ENCODE peak calls at places on chromosomes 6 and 20, in six cellular contexts. P is coronary artery, E is brain microvascular endothelial cell, T is IMR-90, F is left ventricle myocardium inferior, J is fibroblast of mammary gland. N is an unnamed sample.

GRCh38 chr20:10731190-10731955 is 57.6 kb upstream of the JAG1 start:
- DNase-seq in T (peak; percentile 49), J (peak; percentile 37), E (peak; percentile 77), F (no peak), P (no peak), N (no peak)

GRCh38 chr20:59821201-59821600 is 112.2 kb downstream of the SYCP2 start:
- DNase-seq in P (peak; percentile 14), E (no peak), F (no peak), T (no peak), J (no peak), N (no peak)

GRCh38 chr20:57794600-57795346 is 85.0 kb upstream of the PMEPA1 start:
- DNase-seq in T (peak; percentile 3), J (no peak), P (no peak), F (no peak), E (no peak), N (no peak)

GRCh38 chr6:128519931-128520435 is 416 bp downstream of the PTPRK start:
- DNase-seq in F (peak; percentile 37), T (no peak), J (no peak), E (no peak), P (peak; percentile 88), N (no peak)

GRCh38 chr20:25061821-25062530 is 4.0 kb upstream of the ACSS1 start:
- DNase-seq in E (no peak), P (no peak), J (no peak), T (no peak), F (no peak), N (no peak)

GRCh38 chr6:106142876-106143431 is 56.8 kb downstream of the PRDM1 start:
- DNase-seq in F (no peak), T (no peak), J (no peak), E (no peak), P (no peak), N (no peak)

GRCh38 chr20:40805592-40805991 is 116.6 kb upstream of the MAFB start:
- DNase-seq in E (no peak), P (no peak), J (no peak), F (no peak), T (no peak), N (no peak)

GRCh38 chr20:44053046-44053445 is 133.9 kb downstream of the JPH2 start:
- DNase-seq in E (no peak), F (no peak), J (no peak), T (no peak), P (no peak), N (no peak)

GRCh38 chr6:111709615-111710398 is 104.1 kb upstream of the TRAF3IP2 start:
- DNase-seq in J (peak; percentile 78), F (no peak), E (peak; percentile 46), T (peak; percentile 76), P (no peak), N (peak; percentile 43)

GRCh38 chr20:1702855-1703254 is 45.3 kb upstream of the SIRPG start:
- DNase-seq in P (no peak), T (no peak), F (no peak), J (no peak), E (no peak), N (no peak)

GRCh38 chr20:20628314-20628713 is 84.1 kb downstream of the RALGAPA2 start:
- DNase-seq in T (no peak), P (no peak), F (no peak), J (no peak), E (no peak), N (no peak)

GRCh38 chr20:57680934-57681914 is 28.6 kb downstream of the PMEPA1 start:
- DNase-seq in P (no peak), T (no peak), F (no peak), E (no peak), J (no peak), N (no peak)

GRCh38 chr6:6631526-6632276 is 43.2 kb downstream of the LY86 start:
- DNase-seq in E (no peak), F (no peak), J (no peak), P (no peak), T (no peak), N (no peak)

GRCh38 chr20:3693376-3693775 is 11.6 kb upstream of the ADAM33 start:
- DNase-seq in T (no peak), P (no peak), F (no peak), J (no peak), E (no peak), N (no peak)

GRCh38 chr20:3980260-3981131 is 34.9 kb downstream of the RNF24 start:
- DNase-seq in J (peak; percentile 74), F (peak; percentile 22), T (peak; percentile 73), P (no peak), E (peak; percentile 22), N (no peak)

GRCh38 chr20:24165336-24166126 is 177.0 kb upstream of the GGTLC1 start:
- DNase-seq in T (no peak), E (no peak), P (no peak), J (no peak), F (no peak), N (no peak)

GRCh38 chr6:154450498-154450897 is 60.0 kb downstream of the CNKSR3 start:
- DNase-seq in P (no peak), F (no peak), E (no peak), J (no peak), T (no peak), N (no peak)

GRCh38 chr6:155093430-155093829 is 98.3 kb downstream of the TIAM2 start:
- DNase-seq in F (no peak), T (no peak), J (no peak), P (no peak), E (no peak), N (no peak)

GRCh38 chr6:85677243-85677956 is 34.7 kb upstream of the SYNCRIP start:
- DNase-seq in P (no peak), J (peak; percentile 24), E (no peak), F (no peak), T (no peak), N (no peak)

GRCh38 chr6:85679445-85680123 is 36.9 kb upstream of the SYNCRIP start:
- DNase-seq in P (no peak), T (no peak), E (no peak), J (peak; percentile 18), F (no peak), N (no peak)

GRCh38 chr6:85678000-85678601 is 35.4 kb upstream of the SYNCRIP start:
- DNase-seq in T (no peak), E (no peak), P (no peak), F (no peak), J (peak; percentile 8), N (no peak)

GRCh38 chr6:85678602-85679444 is 36.1 kb upstream of the SYNCRIP start:
- DNase-seq in E (peak; percentile 98), P (peak; percentile 99), F (peak; percentile 98), T (peak; percentile 99), J (peak; percentile 98), N (peak; percentile 93)

DNA sequence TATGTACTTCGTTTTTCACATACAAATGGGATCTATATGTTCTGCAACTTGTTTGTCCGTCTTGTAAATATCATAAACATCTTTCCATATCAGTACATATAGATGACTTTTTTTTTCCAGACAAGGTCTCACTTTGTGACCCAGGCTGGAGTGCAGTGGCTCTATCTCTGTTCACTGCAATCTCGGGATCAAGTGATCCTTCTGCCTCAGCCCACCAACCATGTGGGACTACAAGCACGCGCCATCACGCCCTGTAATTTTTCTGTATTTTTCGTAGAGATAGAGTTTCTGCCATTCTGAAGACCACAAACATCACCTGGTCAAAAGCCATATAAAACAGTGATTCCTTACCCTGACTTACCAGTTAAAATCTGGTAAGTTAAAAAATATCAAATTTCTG is 37.7 kb upstream of the SYNCRIP start:
- DNase-seq in J (peak; percentile 7), T (no peak), F (no peak), E (no peak), P (no peak), N (no peak)
- H3K4me3 ChIP-seq in J (peak overlapping the region; percentile 65), T (peak overlapping the region; percentile 60), F (no peak overlapping the region), E (peak overlapping the region; percentile 72), P (no peak overlapping the region), N (no peak overlapping the region)

DNA sequence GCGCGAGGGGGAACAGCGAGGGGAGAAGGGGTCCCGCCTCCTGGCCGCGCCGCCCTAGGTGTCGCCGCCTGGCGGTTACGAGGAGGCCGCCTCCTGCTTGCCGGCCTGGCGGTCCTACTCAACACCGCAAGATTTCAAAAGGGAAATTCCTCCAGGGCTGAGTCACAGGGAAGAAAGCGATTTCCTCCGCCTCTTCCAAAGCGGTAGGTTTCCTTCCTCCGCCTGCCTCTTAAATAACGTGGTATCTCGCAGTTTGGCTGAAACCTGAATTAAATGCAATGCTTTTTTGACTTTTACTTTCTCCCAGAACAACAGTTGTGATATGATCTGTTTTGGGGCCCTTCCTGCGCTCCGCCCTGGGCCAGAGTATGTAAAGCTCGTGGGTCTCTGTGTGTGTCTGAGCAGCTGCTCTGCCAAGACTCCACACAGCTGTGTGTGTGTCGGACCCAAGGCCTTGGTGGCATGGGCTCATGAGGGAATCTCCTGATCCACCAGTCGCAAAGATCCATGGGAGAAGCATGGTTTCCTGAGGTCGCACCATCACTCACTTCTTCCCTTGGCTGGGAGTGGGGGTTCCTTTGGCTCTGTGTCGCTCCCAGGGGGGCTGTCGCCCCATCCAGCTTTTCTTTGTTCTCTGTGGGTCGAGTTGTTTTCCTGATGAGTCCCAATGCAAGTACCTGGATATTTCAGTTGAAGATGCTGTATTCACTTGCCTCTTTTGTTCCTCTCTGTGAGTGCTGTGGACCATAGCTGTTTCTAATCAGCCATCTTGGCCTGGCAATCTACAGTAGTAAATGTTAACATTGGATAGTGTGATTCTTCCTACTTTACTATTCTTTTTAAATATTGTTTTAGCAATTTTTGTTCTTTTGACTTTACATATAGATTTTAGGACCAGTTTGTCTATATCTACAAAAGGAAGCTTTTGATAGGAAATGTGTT is 31.6 kb upstream of the NOTCH4 start:
- DNase-seq in P (no peak), T (peak; percentile 93), J (peak; percentile 93), F (peak; percentile 60), E (peak; percentile 86), N (peak; percentile 62)
- TF ChIP-seq CTCF in P (peak; percentile 60), T (peak; percentile 62), J (peak; percentile 61), F (peak; percentile 81), E (peak; percentile 87), N (peak; percentile 69)

DNA sequence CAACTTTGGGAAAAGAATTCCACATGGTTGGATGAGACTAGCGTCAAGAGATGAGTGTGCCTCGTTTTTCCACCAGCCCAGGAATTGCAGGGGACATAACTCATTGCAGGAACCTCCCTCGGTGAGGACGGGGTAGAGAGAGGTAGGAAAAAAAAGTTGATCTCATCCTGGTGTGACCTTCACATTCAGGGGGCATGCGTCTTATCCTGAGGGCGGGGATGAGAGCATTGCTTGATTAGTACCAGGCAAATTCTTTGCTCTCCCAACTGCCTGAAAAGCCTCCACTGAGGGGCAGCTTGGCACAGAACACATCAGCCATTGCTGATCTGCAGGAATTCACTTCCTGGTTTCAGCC is 11.8 kb downstream of the TLDC2 start:
- DNase-seq in T (no peak), P (no peak), F (no peak), J (peak; percentile 43), E (no peak), N (no peak)
- H3K4me3 ChIP-seq in T (no peak overlapping the region), P (no peak overlapping the region), F (no peak overlapping the region), J (no peak overlapping the region), E (no peak overlapping the region), N (peak overlapping the region; percentile 45)

DNA sequence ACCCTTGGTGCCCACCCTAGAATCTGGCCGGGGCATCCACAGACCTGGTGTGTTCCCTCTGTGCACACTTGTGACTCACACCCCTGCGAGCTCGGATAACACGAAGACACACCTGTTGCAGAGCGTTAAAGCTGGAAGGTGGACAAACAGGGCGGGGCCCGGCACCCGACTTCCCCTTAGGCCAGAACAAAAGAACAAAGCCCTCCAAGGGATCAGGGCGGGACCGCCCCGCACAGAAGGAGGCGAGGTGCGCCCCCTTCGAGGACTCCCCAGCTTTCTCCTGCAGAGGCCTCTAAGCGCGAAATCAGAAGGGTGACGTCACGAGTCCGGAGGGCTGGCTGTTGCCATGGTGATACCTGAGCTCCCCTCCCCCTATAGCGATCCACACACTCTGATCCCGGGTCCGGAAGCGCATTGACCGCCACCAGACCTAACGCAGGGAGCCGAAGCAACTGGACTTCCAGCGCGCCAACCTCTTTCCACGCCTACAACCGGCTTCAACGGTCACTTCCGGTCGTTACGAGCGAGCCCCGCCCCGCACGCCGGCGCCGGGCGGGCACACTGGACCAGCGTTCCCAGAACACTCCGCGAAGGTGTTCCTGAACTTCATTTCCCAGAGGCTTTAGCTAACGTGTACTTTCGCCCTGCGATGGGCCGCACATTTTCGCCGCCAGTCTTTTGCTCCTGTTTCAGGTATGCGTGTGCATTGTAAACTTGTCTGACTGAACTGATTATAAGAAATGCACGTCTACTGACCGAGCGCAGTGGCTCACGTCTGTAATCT is at the start of gene ZNF184:
- DNase-seq in P (peak; percentile 98), F (peak; percentile 94), J (peak; percentile 97), E (peak; percentile 96), T (peak; percentile 98), N (peak; percentile 95)
- TF ChIP-seq CTCF in P (no peak), F (no peak), J (no peak), E (peak; percentile 28), T (no peak), N (no peak)